ENCODE peak calls at places on chromosomes 12 and 14, in five cellular contexts. Z is neuronal stem cell, L is IMR-90, E is mesenchymal stem cell, J is H9. I is an unnamed sample.

GRCh38 chr12:11650697-11651281 is 1.3 kb downstream of the ETV6 start:
- DNase-seq in Z (peak), J (no peak), E (peak), L (peak), I (no peak)

GRCh38 chr12:108193922-108194321 is 64.8 kb downstream of the WSCD2 start:
- DNase-seq in L (peak), J (no peak), Z (peak), E (no peak), I (peak)

GRCh38 chr12:132489078-132489601 is 811 bp upstream of the FBRSL1 start:
- DNase-seq in Z (peak), J (no peak), L (no peak), E (peak), I (no peak)

GRCh38 chr12:53961025-53961761 is 6.5 kb downstream of the HOXC12 start:
- DNase-seq in E (no peak), L (no peak), Z (no peak), J (peak), I (no peak)

GRCh38 chr12:7832059-7832696 is 40.5 kb downstream of the SLC2A14 start:
- DNase-seq in J (peak), E (peak), Z (peak), L (peak), I (peak)

GRCh38 chr12:2582631-2583616 is 211.8 kb upstream of the FKBP4 start:
- DNase-seq in E (peak), L (peak), J (peak), Z (peak), I (peak)

GRCh38 chr12:69698769-69699540 is at the start of gene BEST3:
- DNase-seq in J (no peak), E (no peak), L (no peak), Z (no peak), I (no peak)

GRCh38 chr12:120370343-120371243 is 1.6 kb upstream of the MSI1 start:
- DNase-seq in L (no peak), J (no peak), E (no peak), Z (no peak), I (no peak)

GRCh38 chr12:46915082-46915481 is 89.3 kb upstream of the SLC38A4 start:
- DNase-seq in E (peak), Z (no peak), J (no peak), L (peak), I (no peak)

GRCh38 chr14:85824526-85824925 is 294.6 kb downstream of the FLRT2 start:
- DNase-seq in J (no peak), E (no peak), Z (peak), L (no peak), I (peak)

GRCh38 chr12:93785262-93786010 is 108.3 kb downstream of the CRADD start:
- DNase-seq in E (peak), J (peak), L (peak), Z (peak), I (peak)

GRCh38 chr12:25469368-25469767 is 83.7 kb downstream of the LMNTD1 start:
- DNase-seq in E (no peak), L (peak), J (no peak), Z (no peak), I (no peak)

GRCh38 chr14:41606249-41607118 is at the start of gene LRFN5:
- DNase-seq in J (peak), L (peak), Z (peak), E (peak), I (peak)

GRCh38 chr12:106246891-106247730 is 709 bp downstream of the CKAP4 start:
- DNase-seq in Z (peak), J (no peak), E (peak), L (peak), I (peak)

GRCh38 chr12:57147641-57147944 is 174 bp upstream of the LRP1-AS start:
- DNase-seq in J (no peak), E (peak), Z (no peak), L (peak), I (peak)

GRCh38 chr12:102918840-102919239 is 1.8 kb upstream of the PAH start:
- DNase-seq in E (no peak), Z (no peak), J (no peak), L (no peak), I (no peak)

GRCh38 chr12:125228519-125229260 is 163.5 kb downstream of the AACS start:
- DNase-seq in Z (peak), J (peak), L (no peak), E (no peak), I (peak)

GRCh38 chr14:96297000-96297399 is 41.0 kb downstream of the BDKRB1 start:
- DNase-seq in J (no peak), L (peak), E (no peak), Z (no peak), I (no peak)

GRCh38 chr14:94423465-94424056 is 29.0 kb downstream of the SERPINA11 start:
- DNase-seq in E (peak), L (peak), Z (peak), J (peak), I (peak)

GRCh38 chr14:23589606-23590005 is 11.0 kb upstream of the JPH4 start:
- DNase-seq in Z (no peak), J (no peak), E (no peak), L (no peak), I (no peak)

GRCh38 chr12:68580911-68581310 is 29.8 kb upstream of the RAP1B start:
- DNase-seq in L (peak), J (no peak), E (peak), Z (no peak), I (no peak)

GRCh38 chr12:101230547-101230946 is 20.5 kb upstream of the SLC5A8 start:
- DNase-seq in J (no peak), E (peak), Z (no peak), L (peak), I (peak)

GRCh38 chr12:106436183-106436582 is 78.6 kb downstream of the POLR3B start:
- DNase-seq in Z (no peak), J (no peak), L (peak), E (no peak), I (no peak)

GRCh38 chr14:76904100-76904739 is 78.0 kb downstream of the LRRC74A start:
- DNase-seq in Z (no peak), L (peak), E (peak), J (no peak), I (no peak)

GRCh38 chr14:101469382-101470251 is 91.7 kb upstream of the DIO3 start:
- DNase-seq in J (peak), E (no peak), L (no peak), Z (no peak), I (no peak)

GRCh38 chr12:53989227-53990113 is 4.5 kb downstream of the HOXC10 start:
- DNase-seq in Z (no peak), E (peak), J (no peak), L (peak), I (no peak)

GRCh38 chr14:76007852-76008251 is 22.3 kb downstream of the IFT43 start:
- DNase-seq in L (peak), E (no peak), J (no peak), Z (no peak), I (no peak)

GRCh38 chr12:88298761-88299242 is 156.7 kb downstream of the TMTC3 start:
- DNase-seq in Z (no peak), J (no peak), L (peak), E (peak), I (peak)

GRCh38 chr12:110245278-110245868 is 35.7 kb upstream of the ATP2A2 start:
- DNase-seq in J (peak), Z (no peak), L (no peak), E (no peak), I (peak)

GRCh38 chr14:59330455-59330854 is 134.7 kb downstream of the GPR135 start:
- DNase-seq in Z (no peak), J (no peak), E (no peak), L (peak), I (no peak)

GRCh38 chr12:50258167-50258551 is 25.2 kb downstream of the LIMA1 start:
- DNase-seq in J (no peak), E (no peak), L (no peak), Z (no peak), I (no peak)

GRCh38 chr14:33475623-33476022 is 475.3 kb downstream of the EGLN3 start:
- DNase-seq in L (no peak), Z (peak), J (peak), E (peak), I (peak)

GRCh38 chr12:92551853-92552397 is 150.9 kb upstream of the PLEKHG7 start:
- DNase-seq in L (peak), E (peak), J (no peak), Z (no peak), I (peak)

GRCh38 chr12:46556105-46556559 is 183.6 kb upstream of the SLC38A2 start:
- DNase-seq in J (no peak), E (peak), L (peak), Z (no peak), I (no peak)

GRCh38 chr14:101087614-101088394 is 184.3 kb upstream of the RTL1 start:
- DNase-seq in L (no peak), E (peak), Z (no peak), J (peak), I (no peak)

GRCh38 chr12:65765436-65765813 is 58.9 kb upstream of the HMGA2 start:
- DNase-seq in Z (no peak), J (no peak), E (peak), L (peak), I (no peak)

GRCh38 chr12:2960432-2960956 is 1.3 kb downstream of the TEAD4 start:
- DNase-seq in J (peak), E (peak), Z (peak), L (peak), I (peak)

GRCh38 chr14:20412422-20412821 is 879 bp downstream of the TEP1 start:
- DNase-seq in J (no peak), E (peak), L (no peak), Z (no peak), I (no peak)

GRCh38 chr14:76174982-76175381 is 23.3 kb downstream of the GPATCH2L start:
- DNase-seq in Z (no peak), J (no peak), E (no peak), L (no peak), I (no peak)

DNA sequence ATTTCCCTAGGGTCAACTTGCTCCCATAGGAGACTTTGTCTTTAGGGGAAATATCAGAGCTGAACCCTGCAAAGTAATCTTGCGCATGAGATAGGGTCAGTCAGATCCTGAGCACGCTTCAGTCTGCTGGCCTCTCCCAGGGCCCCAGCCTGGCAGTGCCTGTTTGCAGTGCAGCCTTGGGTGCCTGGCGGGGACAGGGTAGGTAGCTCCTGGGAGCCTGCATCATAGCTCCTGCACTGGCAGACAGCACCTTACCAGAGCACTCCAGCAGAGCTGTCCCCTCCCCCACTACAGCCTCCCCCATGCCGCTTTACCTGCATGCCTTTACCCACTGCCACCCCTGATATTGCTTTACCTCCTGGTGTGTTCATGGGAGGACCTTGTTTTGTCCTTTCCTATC is 237.3 kb downstream of the CCDC59 start:
- DNase-seq in J (no peak), Z (no peak), L (no peak), E (no peak), I (no peak)
- H2AK5ac ChIP-seq in J (no peak), Z (no peak), L (no peak), E (no peak), I (no peak)

GRCh38 chr14:70707138-70708038 is 65.7 kb downstream of the TTC9 start:
- DNase-seq in J (peak), L (peak), Z (no peak), E (peak), I (peak)
- H2AK5ac ChIP-seq in J (no peak), L (no peak), Z (no peak), E (peak), I (no peak)

DNA sequence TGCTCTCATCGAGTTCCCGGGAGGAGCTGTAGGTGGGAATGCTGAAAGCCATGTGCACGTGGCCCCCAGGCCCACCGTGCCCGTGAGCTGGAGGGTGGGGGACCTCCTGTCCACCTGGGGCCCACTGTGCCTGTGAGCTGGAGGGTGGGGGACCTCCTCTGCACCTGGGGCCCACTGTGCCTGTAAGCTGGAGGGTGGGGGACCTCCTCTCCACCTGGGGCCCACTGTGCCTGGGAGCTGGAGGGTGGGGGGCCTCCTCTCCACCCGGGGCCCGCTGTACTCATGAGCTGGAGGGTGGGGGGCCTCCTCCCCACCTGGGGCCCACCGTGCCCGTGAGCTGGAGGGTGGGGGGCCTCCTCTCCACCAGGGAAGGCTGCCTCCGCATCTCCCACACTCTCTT is 13.9 kb upstream of the NUDT14 start:
- DNase-seq in L (no peak), E (no peak), Z (no peak), J (no peak), I (no peak)
- H2AK5ac ChIP-seq in L (no peak), E (no peak), Z (peak), J (no peak), I (peak)

GRCh38 chr12:121925361-121925725 is 7.0 kb downstream of the CFAP251 start:
- DNase-seq in Z (no peak), J (no peak), L (peak), E (peak), I (no peak)
- H2AK5ac ChIP-seq in Z (no peak), J (no peak), L (peak), E (peak), I (no peak)

GRCh38 chr14:68668028-68668427 is 124.8 kb downstream of the ZFP36L1 start:
- DNase-seq in J (no peak), L (no peak), Z (no peak), E (no peak), I (no peak)

GRCh38 chr14:68668531-68668930 is 124.3 kb downstream of the ZFP36L1 start:
- DNase-seq in Z (no peak), L (no peak), E (no peak), J (no peak), I (no peak)

GRCh38 chr14:68666206-68666730 is 126.6 kb downstream of the ZFP36L1 start:
- DNase-seq in L (peak), J (no peak), E (no peak), Z (no peak), I (no peak)

GRCh38 chr14:68666899-68667298 is 126.0 kb downstream of the ZFP36L1 start:
- DNase-seq in L (no peak), Z (no peak), E (no peak), J (no peak), I (no peak)

DNA sequence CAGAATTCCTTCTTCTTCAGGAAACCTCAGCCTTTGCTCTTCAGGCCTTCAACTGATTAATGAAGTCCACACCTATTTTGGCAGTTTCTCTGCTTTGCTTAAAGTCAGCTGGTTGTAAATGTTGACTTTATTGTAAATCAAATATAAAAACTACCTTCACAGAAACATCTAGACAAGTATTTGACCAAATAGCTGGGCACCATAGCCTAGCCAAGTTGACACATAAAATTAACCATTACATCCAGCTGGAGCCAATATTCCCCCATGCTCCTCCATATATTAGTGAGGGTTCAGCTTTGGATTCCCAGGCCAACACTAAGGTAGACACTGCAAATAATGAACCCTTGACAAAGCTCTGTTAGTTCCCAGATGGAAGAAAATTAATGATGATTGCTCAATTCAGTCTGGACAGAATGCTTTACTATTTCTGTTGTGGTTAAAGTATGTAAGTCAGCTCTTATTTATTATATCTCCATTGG is 125.5 kb downstream of the ZFP36L1 start:
- DNase-seq in L (peak), Z (no peak), E (peak), J (no peak), I (no peak)
- H2AK5ac ChIP-seq in L (peak), Z (no peak), E (no peak), J (no peak), I (no peak)

GRCh38 chr12:131136539-131136872 is 182.8 kb downstream of the ADGRD1 start:
- DNase-seq in L (no peak), Z (no peak), J (no peak), E (no peak), I (no peak)
- H2AK5ac ChIP-seq in L (no peak), Z (peak), J (no peak), E (no peak), I (no peak)

GRCh38 chr12:31664038-31664437 is 4.5 kb downstream of the ETFBKMT start:
- DNase-seq in L (no peak), E (no peak), Z (no peak), J (no peak), I (no peak)

GRCh38 chr12:31658743-31659086 is 773 bp upstream of the ETFBKMT start:
- DNase-seq in J (no peak), E (no peak), Z (no peak), L (no peak), I (no peak)

GRCh38 chr12:31659087-31659942 is at the start of gene ETFBKMT:
- DNase-seq in J (peak), L (peak), E (peak), Z (peak), I (peak)

DNA sequence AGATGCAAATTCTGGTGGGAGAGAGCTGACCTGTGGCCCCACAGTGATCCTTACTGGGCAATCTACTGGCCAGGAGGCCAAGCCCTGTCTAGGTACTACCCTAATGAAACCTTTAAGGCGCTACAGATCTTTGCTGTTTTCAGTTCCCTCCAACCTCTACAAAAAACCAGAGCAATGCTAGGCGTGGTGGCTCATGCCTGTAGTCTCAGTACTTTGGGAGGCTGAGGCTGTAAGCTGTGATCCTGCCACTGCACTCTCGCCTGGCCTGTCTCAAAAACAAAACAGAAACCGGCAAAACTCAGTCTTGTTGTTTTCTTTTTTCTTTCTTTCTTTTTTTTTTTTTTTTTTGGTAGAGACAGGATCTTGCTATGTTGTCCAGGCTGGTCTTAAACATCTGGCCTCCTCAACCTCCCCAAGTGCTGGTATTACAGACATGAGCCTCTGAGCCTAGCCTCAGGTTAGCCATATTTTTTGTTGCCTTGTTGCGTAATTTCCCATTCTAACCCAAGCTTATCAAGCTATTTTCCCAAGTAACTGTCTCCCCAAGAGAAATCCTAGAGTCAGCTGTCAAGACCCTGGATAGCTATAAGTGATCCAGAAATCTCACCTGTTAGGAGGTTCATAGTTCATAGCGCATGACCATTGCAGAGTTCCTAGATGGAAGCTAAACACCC is 2.8 kb downstream of the ETFBKMT start:
- DNase-seq in E (no peak), L (no peak), Z (no peak), J (no peak), I (no peak)
- H2AK5ac ChIP-seq in E (no peak), L (no peak), Z (no peak), J (no peak), I (no peak)